ENCODE peak calls at places on chromosome 11, in eight cellular contexts. F is activated T-cell treated with anti-CD3 and anti-CD28 coated beads for 48 hours, A is left ventricle myocardium inferior, G is Peyer's patch, P is nephron progenitor cell, O is NCI-H1105 treated with DMSO at 0.1 percent for 48 hours, T is GM10248, B is hepatocyte. N is an unnamed sample.

GRCh38 chr11:12842933-12843636 is 166.0 kb upstream of the RASSF10 start:
- DNase-seq in F (no peak), A (no peak), G (no peak), P (peak; percentile 39), O (peak; percentile 98), T (no peak), B (peak; percentile 50), N (no peak)

GRCh38 chr11:62142921-62143320 is 19.1 kb downstream of the INCENP start:
- DNase-seq in F (no peak), A (no peak), G (peak; percentile 4), P (no peak), O (no peak), T (no peak), B (no peak), N (peak; percentile 38)

GRCh38 chr11:87719311-87720073 is 455.8 kb downstream of the RAB38 start:
- DNase-seq in F (no peak), A (no peak), G (no peak), P (no peak), O (no peak), T (no peak), B (no peak), N (no peak)

GRCh38 chr11:23509023-23509422 is 648.7 kb upstream of the CCDC179 start:
- DNase-seq in F (no peak), A (no peak), G (no peak), P (no peak), O (no peak), T (no peak), B (no peak), N (no peak)

GRCh38 chr11:8624698-8625097 is 30.7 kb upstream of the STK33 start:
- DNase-seq in F (no peak), A (peak; percentile 25), G (no peak), P (no peak), O (no peak), T (no peak), B (no peak), N (no peak)

GRCh38 chr11:78562398-78562797 is 12.3 kb downstream of the NARS2 start:
- DNase-seq in F (no peak), A (no peak), G (no peak), P (no peak), O (no peak), T (no peak), B (no peak), N (no peak)

GRCh38 chr11:11582261-11582701 is 39.5 kb downstream of the GALNT18 start:
- DNase-seq in F (no peak), A (no peak), G (no peak), P (no peak), O (no peak), T (no peak), B (no peak), N (peak; percentile 22)

GRCh38 chr11:28963189-28963588 is 855.0 kb downstream of the METTL15 start:
- DNase-seq in F (no peak), A (no peak), G (no peak), P (no peak), O (no peak), T (no peak), B (no peak), N (no peak)

GRCh38 chr11:131511794-131512193 is 141.4 kb downstream of the NTM start:
- DNase-seq in F (no peak), A (no peak), G (no peak), P (peak; percentile 57), O (peak; percentile 73), T (peak; percentile 43), B (peak; percentile 64), N (peak; percentile 80)

GRCh38 chr11:92702771-92703170 is 266.7 kb upstream of the MTNR1B start:
- DNase-seq in F (no peak), A (no peak), G (no peak), P (no peak), O (no peak), T (no peak), B (no peak), N (no peak)

GRCh38 chr11:57776101-57776511 is 14.5 kb downstream of the CTNND1 start:
- DNase-seq in F (no peak), A (peak; percentile 31), G (no peak), P (no peak), O (no peak), T (no peak), B (no peak), N (peak; percentile 91)

GRCh38 chr11:5288108-5288911 is 13.4 kb downstream of the OR51B4 start:
- DNase-seq in F (no peak), A (no peak), G (no peak), P (no peak), O (no peak), T (no peak), B (peak; percentile 11), N (peak; percentile 76)

GRCh38 chr11:88709567-88709966 is 356.2 kb downstream of the GRM5 start:
- DNase-seq in F (no peak), A (no peak), G (no peak), P (no peak), O (no peak), T (no peak), B (no peak), N (no peak)

N was measured in islet precursor cell.